ENCODE peak calls at places on chromosomes 4 and X, in ten cellular contexts. One of them, this sample, is unnamed. For H3K9me3, the result is how much of the 10 kb centered on the place peaks cover.

GRCh38 chr4:108991929-108992328 is 229.1 kb upstream of the ETNPPL start:
- DNase-seq in heart right ventricle: no peak
- DNase-seq in aorta: no peak
- DNase-seq in mammary epithelial cell: peak
- DNase-seq in GM23248: peak
- DNase-seq in right atrium auricular region: no peak
- DNase-seq in OCI-LY7: no peak
- DNase-seq in psoas muscle: no peak
- DNase-seq in breast epithelium: no peak
- DNase-seq in H9: no peak
- DNase-seq in this sample: no peak

GRCh38 chr4:56468097-56468422 is 643 bp downstream of the SRP72 start:
- DNase-seq in aorta: no peak
- DNase-seq in OCI-LY7: no peak
- DNase-seq in GM23248: peak
- DNase-seq in psoas muscle: no peak
- DNase-seq in mammary epithelial cell: peak
- DNase-seq in heart right ventricle: no peak
- DNase-seq in H9: no peak
- DNase-seq in breast epithelium: no peak
- DNase-seq in right atrium auricular region: no peak
- DNase-seq in this sample: no peak

GRCh38 chr4:137307806-137308205 is 224.5 kb downstream of the PCDH18 start:
- DNase-seq in mammary epithelial cell: peak
- DNase-seq in breast epithelium: no peak
- DNase-seq in heart right ventricle: peak
- DNase-seq in aorta: peak
- DNase-seq in psoas muscle: peak
- DNase-seq in OCI-LY7: no peak
- DNase-seq in right atrium auricular region: no peak
- DNase-seq in H9: no peak
- DNase-seq in GM23248: peak
- DNase-seq in this sample: no peak

GRCh38 chr4:168496834-168497233 is at the start of gene PALLD:
- DNase-seq in GM23248: no peak
- DNase-seq in mammary epithelial cell: no peak
- DNase-seq in heart right ventricle: peak
- DNase-seq in H9: no peak
- DNase-seq in OCI-LY7: no peak
- DNase-seq in aorta: peak
- DNase-seq in right atrium auricular region: no peak
- DNase-seq in psoas muscle: peak
- DNase-seq in breast epithelium: no peak
- DNase-seq in this sample: peak

GRCh38 chr4:125390126-125390525 is 75.4 kb downstream of the FAT4 start:
- DNase-seq in OCI-LY7: no peak
- DNase-seq in heart right ventricle: peak
- DNase-seq in aorta: no peak
- DNase-seq in H9: no peak
- DNase-seq in right atrium auricular region: no peak
- DNase-seq in psoas muscle: no peak
- DNase-seq in GM23248: peak
- DNase-seq in mammary epithelial cell: peak
- DNase-seq in breast epithelium: no peak
- DNase-seq in this sample: no peak

GRCh38 chr4:2402053-2402452 is 16.4 kb downstream of the ZFYVE28 start:
- DNase-seq in psoas muscle: peak
- DNase-seq in breast epithelium: peak
- DNase-seq in H9: peak
- DNase-seq in heart right ventricle: peak
- DNase-seq in GM23248: peak
- DNase-seq in aorta: peak
- DNase-seq in OCI-LY7: no peak
- DNase-seq in mammary epithelial cell: peak
- DNase-seq in right atrium auricular region: peak
- DNase-seq in this sample: peak

GRCh38 chrX:100642296-100642695 is 1.7 kb upstream of the SRPX2 start:
- DNase-seq in breast epithelium: no peak
- DNase-seq in aorta: no peak
- DNase-seq in heart right ventricle: no peak
- DNase-seq in right atrium auricular region: no peak
- DNase-seq in psoas muscle: no peak
- DNase-seq in GM23248: no peak
- DNase-seq in OCI-LY7: no peak
- DNase-seq in mammary epithelial cell: no peak
- DNase-seq in H9: no peak
- DNase-seq in this sample: no peak

GRCh38 chrX:629230-630006 is 1.2 kb upstream of the SHOX start:
- DNase-seq in OCI-LY7: no peak
- DNase-seq in heart right ventricle: no peak
- DNase-seq in breast epithelium: no peak
- DNase-seq in aorta: no peak
- DNase-seq in right atrium auricular region: no peak
- DNase-seq in mammary epithelial cell: no peak
- DNase-seq in GM23248: no peak
- DNase-seq in H9: no peak
- DNase-seq in psoas muscle: no peak
- DNase-seq in this sample: no peak

GRCh38 chr4:47643845-47644244 is 158.8 kb downstream of the ATP10D start:
- DNase-seq in aorta: no peak
- DNase-seq in psoas muscle: no peak
- DNase-seq in heart right ventricle: no peak
- DNase-seq in mammary epithelial cell: no peak
- DNase-seq in H9: peak
- DNase-seq in right atrium auricular region: no peak
- DNase-seq in breast epithelium: no peak
- DNase-seq in GM23248: no peak
- DNase-seq in OCI-LY7: no peak
- DNase-seq in this sample: no peak

GRCh38 chrX:130121505-130121800 is 11.2 kb upstream of the ELF4 start:
- DNase-seq in H9: no peak
- DNase-seq in OCI-LY7: no peak
- DNase-seq in right atrium auricular region: no peak
- DNase-seq in heart right ventricle: no peak
- DNase-seq in psoas muscle: no peak
- DNase-seq in aorta: no peak
- DNase-seq in breast epithelium: no peak
- DNase-seq in GM23248: no peak
- DNase-seq in mammary epithelial cell: no peak
- DNase-seq in this sample: no peak

GRCh38 chrX:41178201-41178600 is 93.0 kb downstream of the USP9X start:
- DNase-seq in aorta: no peak
- DNase-seq in right atrium auricular region: no peak
- DNase-seq in OCI-LY7: no peak
- DNase-seq in mammary epithelial cell: peak
- DNase-seq in GM23248: no peak
- DNase-seq in breast epithelium: no peak
- DNase-seq in H9: no peak
- DNase-seq in heart right ventricle: no peak
- DNase-seq in psoas muscle: no peak
- DNase-seq in this sample: no peak

GRCh38 chr4:147749811-147750321 is 18.0 kb downstream of the ARHGAP10 start:
- DNase-seq in heart right ventricle: no peak
- DNase-seq in mammary epithelial cell: no peak
- DNase-seq in psoas muscle: no peak
- DNase-seq in GM23248: no peak
- DNase-seq in H9: no peak
- DNase-seq in right atrium auricular region: no peak
- DNase-seq in OCI-LY7: no peak
- DNase-seq in aorta: no peak
- DNase-seq in breast epithelium: no peak
- DNase-seq in this sample: no peak

GRCh38 chrX:64850371-64851082 is 125.7 kb downstream of the ZC4H2 start:
- DNase-seq in psoas muscle: no peak
- DNase-seq in breast epithelium: no peak
- DNase-seq in right atrium auricular region: no peak
- DNase-seq in GM23248: no peak
- DNase-seq in mammary epithelial cell: no peak
- DNase-seq in heart right ventricle: no peak
- DNase-seq in aorta: no peak
- DNase-seq in H9: no peak
- DNase-seq in OCI-LY7: peak
- DNase-seq in this sample: no peak
- H3K9me3 ChIP-seq in psoas muscle: under half
- H3K9me3 ChIP-seq in breast epithelium: under half
- H3K9me3 ChIP-seq in right atrium auricular region: under half
- H3K9me3 ChIP-seq in GM23248: under half
- H3K9me3 ChIP-seq in mammary epithelial cell: under half
- H3K9me3 ChIP-seq in heart right ventricle: under half
- H3K9me3 ChIP-seq in aorta: under half
- H3K9me3 ChIP-seq in H9: under half
- H3K9me3 ChIP-seq in OCI-LY7: half or more
- H3K9me3 ChIP-seq in this sample: under half

GRCh38 chr4:26950446-26950845 is 89.8 kb downstream of the STIM2 start:
- DNase-seq in OCI-LY7: no peak
- DNase-seq in psoas muscle: no peak
- DNase-seq in aorta: no peak
- DNase-seq in right atrium auricular region: no peak
- DNase-seq in breast epithelium: no peak
- DNase-seq in heart right ventricle: no peak
- DNase-seq in GM23248: no peak
- DNase-seq in mammary epithelial cell: no peak
- DNase-seq in H9: no peak
- DNase-seq in this sample: no peak

GRCh38 chr4:26945794-26946193 is 85.2 kb downstream of the STIM2 start:
- DNase-seq in right atrium auricular region: no peak
- DNase-seq in heart right ventricle: no peak
- DNase-seq in mammary epithelial cell: no peak
- DNase-seq in H9: no peak
- DNase-seq in GM23248: no peak
- DNase-seq in breast epithelium: no peak
- DNase-seq in psoas muscle: no peak
- DNase-seq in OCI-LY7: no peak
- DNase-seq in aorta: no peak
- DNase-seq in this sample: no peak

GRCh38 chr4:26943391-26943790 is 82.8 kb downstream of the STIM2 start:
- DNase-seq in H9: no peak
- DNase-seq in OCI-LY7: no peak
- DNase-seq in breast epithelium: no peak
- DNase-seq in psoas muscle: no peak
- DNase-seq in GM23248: no peak
- DNase-seq in right atrium auricular region: no peak
- DNase-seq in aorta: no peak
- DNase-seq in heart right ventricle: no peak
- DNase-seq in mammary epithelial cell: no peak
- DNase-seq in this sample: no peak

GRCh38 chr4:26941951-26942350 is 81.3 kb downstream of the STIM2 start:
- DNase-seq in mammary epithelial cell: no peak
- DNase-seq in H9: no peak
- DNase-seq in aorta: no peak
- DNase-seq in breast epithelium: no peak
- DNase-seq in GM23248: no peak
- DNase-seq in heart right ventricle: no peak
- DNase-seq in psoas muscle: no peak
- DNase-seq in right atrium auricular region: no peak
- DNase-seq in OCI-LY7: no peak
- DNase-seq in this sample: no peak

DNA sequence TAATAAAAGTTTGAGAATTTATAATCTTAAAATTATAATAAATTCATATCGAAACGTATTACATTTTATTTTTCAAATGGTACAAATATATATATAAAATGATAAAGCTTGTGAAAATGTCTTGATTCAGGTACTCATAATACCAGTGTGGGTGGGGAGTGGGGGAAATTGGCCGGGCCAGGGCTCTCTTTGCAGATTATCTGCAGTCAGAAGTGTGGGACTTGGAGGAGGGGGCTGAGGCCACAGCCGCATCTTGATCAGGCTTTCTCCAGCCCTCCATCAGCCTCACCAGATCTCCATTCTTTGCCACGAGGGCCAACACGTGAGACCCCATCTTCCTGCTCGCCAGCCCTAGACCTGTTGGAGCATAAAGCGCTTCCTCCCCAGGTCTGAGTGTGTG is 86.7 kb downstream of the STIM2 start:
- DNase-seq in breast epithelium: no peak
- DNase-seq in H9: no peak
- DNase-seq in heart right ventricle: no peak
- DNase-seq in mammary epithelial cell: no peak
- DNase-seq in psoas muscle: no peak
- DNase-seq in GM23248: no peak
- DNase-seq in OCI-LY7: no peak
- DNase-seq in right atrium auricular region: no peak
- DNase-seq in aorta: no peak
- DNase-seq in this sample: no peak
- H3K9me3 ChIP-seq in breast epithelium: under half
- H3K9me3 ChIP-seq in H9: under half
- H3K9me3 ChIP-seq in heart right ventricle: under half
- H3K9me3 ChIP-seq in mammary epithelial cell: under half
- H3K9me3 ChIP-seq in psoas muscle: under half
- H3K9me3 ChIP-seq in GM23248: under half
- H3K9me3 ChIP-seq in OCI-LY7: under half
- H3K9me3 ChIP-seq in right atrium auricular region: under half
- H3K9me3 ChIP-seq in aorta: under half
- H3K9me3 ChIP-seq in this sample: under half

GRCh38 chr4:97185233-97185632 is 958.0 kb downstream of the STPG2 start:
- DNase-seq in breast epithelium: no peak
- DNase-seq in H9: no peak
- DNase-seq in right atrium auricular region: no peak
- DNase-seq in heart right ventricle: no peak
- DNase-seq in GM23248: no peak
- DNase-seq in aorta: no peak
- DNase-seq in psoas muscle: no peak
- DNase-seq in OCI-LY7: no peak
- DNase-seq in mammary epithelial cell: no peak
- DNase-seq in this sample: no peak
- H3K9me3 ChIP-seq in breast epithelium: under half
- H3K9me3 ChIP-seq in H9: under half
- H3K9me3 ChIP-seq in right atrium auricular region: under half
- H3K9me3 ChIP-seq in heart right ventricle: under half
- H3K9me3 ChIP-seq in GM23248: under half
- H3K9me3 ChIP-seq in aorta: under half
- H3K9me3 ChIP-seq in psoas muscle: under half
- H3K9me3 ChIP-seq in OCI-LY7: under half
- H3K9me3 ChIP-seq in mammary epithelial cell: under half
- H3K9me3 ChIP-seq in this sample: under half

GRCh38 chrX:145735036-145735435 is 82.6 kb upstream of the SLITRK2 start:
- DNase-seq in mammary epithelial cell: no peak
- DNase-seq in psoas muscle: no peak
- DNase-seq in heart right ventricle: no peak
- DNase-seq in OCI-LY7: no peak
- DNase-seq in right atrium auricular region: no peak
- DNase-seq in aorta: no peak
- DNase-seq in GM23248: no peak
- DNase-seq in breast epithelium: no peak
- DNase-seq in H9: no peak
- DNase-seq in this sample: no peak
- H3K9me3 ChIP-seq in mammary epithelial cell: under half
- H3K9me3 ChIP-seq in psoas muscle: under half
- H3K9me3 ChIP-seq in heart right ventricle: under half
- H3K9me3 ChIP-seq in OCI-LY7: under half
- H3K9me3 ChIP-seq in right atrium auricular region: under half
- H3K9me3 ChIP-seq in aorta: under half
- H3K9me3 ChIP-seq in GM23248: under half
- H3K9me3 ChIP-seq in breast epithelium: under half
- H3K9me3 ChIP-seq in H9: under half
- H3K9me3 ChIP-seq in this sample: under half

GRCh38 chr4:1260418-1261106 is 11.6 kb upstream of the CTBP1 start:
- DNase-seq in right atrium auricular region: no peak
- DNase-seq in OCI-LY7: no peak
- DNase-seq in mammary epithelial cell: no peak
- DNase-seq in psoas muscle: no peak
- DNase-seq in heart right ventricle: no peak
- DNase-seq in aorta: peak
- DNase-seq in breast epithelium: no peak
- DNase-seq in H9: no peak
- DNase-seq in GM23248: no peak
- DNase-seq in this sample: no peak
- H3K9me3 ChIP-seq in right atrium auricular region: under half
- H3K9me3 ChIP-seq in OCI-LY7: under half
- H3K9me3 ChIP-seq in mammary epithelial cell: under half
- H3K9me3 ChIP-seq in psoas muscle: under half
- H3K9me3 ChIP-seq in heart right ventricle: under half
- H3K9me3 ChIP-seq in aorta: under half
- H3K9me3 ChIP-seq in breast epithelium: under half
- H3K9me3 ChIP-seq in H9: under half
- H3K9me3 ChIP-seq in GM23248: under half
- H3K9me3 ChIP-seq in this sample: under half